ENCODE peak calls at places on chromosomes 11 and 22, in six cellular contexts. M is naive B cell; W is amniotic stem cell; U is psoas muscle; R is T1000; N is stimulated activated CD4-positive, alpha-beta T cell treated with anti-CD3 and anti-CD28 coated beads, TNF-alpha, amount 100 ng/mL, for 48 hours. A is an unnamed sample.

GRCh38 chr22:21032037-21032842 is at the start of gene SLC7A4:
- DNase-seq in M (no peak), W (no peak), U (no peak), R (no peak), N (no peak), A (no peak)

GRCh38 chr11:67372232-67372992 is 986 bp downstream of the CLCF1 start:
- DNase-seq in M (no peak), W (no peak), U (no peak), R (no peak), N (no peak), A (no peak)

GRCh38 chr11:10650630-10651029 is 42.9 kb downstream of the IRAG1 start:
- DNase-seq in M (no peak), W (no peak), U (no peak), R (no peak), N (no peak), A (no peak)

GRCh38 chr11:80330302-80330701 is 889.5 kb upstream of the TENM4 start:
- DNase-seq in M (no peak), W (no peak), U (no peak), R (no peak), N (no peak), A (no peak)

GRCh38 chr11:11308249-11308648 is 44.8 kb downstream of the CSNK2A3 start:
- DNase-seq in M (no peak), W (no peak), U (no peak), R (no peak), N (no peak), A (no peak)

GRCh38 chr22:33658775-33659174 is 261.5 kb downstream of the LARGE1 start:
- DNase-seq in M (no peak), W (no peak), U (peak; percentile 56), R (no peak), N (no peak), A (no peak)

GRCh38 chr11:122731500-122731913 is 76.0 kb downstream of the UBASH3B start:
- DNase-seq in M (no peak), W (no peak), U (no peak), R (no peak), N (no peak), A (peak; percentile 66)

GRCh38 chr11:119130662-119131061 is 9.3 kb downstream of the HINFP start:
- DNase-seq in M (no peak), W (no peak), U (no peak), R (no peak), N (no peak), A (no peak)

GRCh38 chr22:35971418-35972119 is 57.1 kb downstream of the RBFOX2 start:
- DNase-seq in M (no peak), W (peak; percentile 64), U (no peak), R (no peak), N (no peak), A (peak; percentile 90)

GRCh38 chr11:8956860-8957259 is 7.4 kb downstream of the TMEM9B start:
- DNase-seq in M (no peak), W (no peak), U (no peak), R (no peak), N (no peak), A (no peak)

GRCh38 chr11:130145975-130146776 is 13.4 kb upstream of the ST14 start:
- DNase-seq in M (no peak), W (no peak), U (no peak), R (no peak), N (no peak), A (no peak)

GRCh38 chr11:130389315-130389935 is 39.0 kb downstream of the ADAMTS8 start:
- DNase-seq in M (no peak), W (no peak), U (no peak), R (no peak), N (no peak), A (no peak)

GRCh38 chr11:30310623-30311022 is 12.3 kb upstream of the ARL14EP start:
- DNase-seq in M (no peak), W (no peak), U (no peak), R (no peak), N (no peak), A (no peak)

GRCh38 chr22:32517488-32517887 is 42.9 kb downstream of the FBXO7 start:
- DNase-seq in M (no peak), W (no peak), U (no peak), R (no peak), N (no peak), A (no peak)

GRCh38 chr11:18632841-18633240 is 1.3 kb downstream of the SPTY2D1 start:
- DNase-seq in M (no peak), W (no peak), U (no peak), R (no peak), N (no peak), A (no peak)

GRCh38 chr22:50242406-50242949 is 2.3 kb downstream of the TUBGCP6 start:
- DNase-seq in M (no peak), W (no peak), U (no peak), R (no peak), N (no peak), A (no peak)

GRCh38 chr11:89495951-89496350 is 4.8 kb upstream of the NOX4 start:
- DNase-seq in M (no peak), W (peak; percentile 20), U (peak; percentile 57), R (peak; percentile 14), N (no peak), A (peak; percentile 74)